ENCODE peak calls at places on chromosomes 2 and 18, in nine cellular contexts. B is mammary epithelial cell, C is Peyer's patch, R is MM.1S, M is astrocyte, X is endodermal cell, H is IMR-90, P is adrenal gland, N is upper lobe of right lung. Y is an unnamed sample.

GRCh38 chr2:58180635-58181034 is 60.5 kb downstream of the FANCL start:
- DNase-seq in B (no peak), C (no peak), R (no peak), M (no peak), X (no peak), H (no peak), P (no peak), N (no peak), Y (no peak)

GRCh38 chr2:152411154-152411553 is 76.2 kb downstream of the FMNL2 start:
- DNase-seq in B (no peak), C (no peak), R (no peak), M (no peak), X (no peak), H (peak), P (no peak), N (no peak), Y (no peak)

GRCh38 chr2:17756629-17757028 is 2.7 kb downstream of the GEN1 start:
- DNase-seq in B (no peak), C (no peak), R (no peak), M (peak), X (no peak), H (peak), P (no peak), N (no peak), Y (no peak)

GRCh38 chr2:74464406-74464805 is 776 bp downstream of the MOGS start:
- DNase-seq in B (no peak), C (no peak), R (no peak), M (no peak), X (no peak), H (no peak), P (no peak), N (no peak), Y (no peak)

GRCh38 chr2:194730266-194730665 is 926.8 kb upstream of the SLC39A10 start:
- DNase-seq in B (peak), C (no peak), R (no peak), M (no peak), X (no peak), H (no peak), P (no peak), N (no peak), Y (no peak)

GRCh38 chr2:75720525-75720924 is 9.8 kb upstream of the GCFC2 start:
- DNase-seq in B (no peak), C (no peak), R (no peak), M (no peak), X (no peak), H (no peak), P (no peak), N (no peak), Y (no peak)

GRCh38 chr2:79368116-79368630 is 144.7 kb upstream of the CTNNA2 start:
- DNase-seq in B (no peak), C (no peak), R (no peak), M (no peak), X (no peak), H (no peak), P (no peak), N (no peak), Y (no peak)

GRCh38 chr2:189439342-189439741 is 1.9 kb upstream of the WDR75 start:
- DNase-seq in B (no peak), C (no peak), R (no peak), M (no peak), X (no peak), H (no peak), P (no peak), N (no peak), Y (no peak)

GRCh38 chr2:191845248-191845715 is 1.6 kb downstream of the CAVIN2 start:
- DNase-seq in B (peak), C (no peak), R (no peak), M (no peak), X (no peak), H (no peak), P (no peak), N (peak), Y (no peak)

GRCh38 chr2:26521913-26522180 is 43.9 kb upstream of the OTOF start:
- DNase-seq in B (no peak), C (no peak), R (no peak), M (no peak), X (no peak), H (no peak), P (no peak), N (peak), Y (no peak)

GRCh38 chr2:43131051-43131889 is 95.1 kb downstream of the ZFP36L2 start:
- DNase-seq in B (peak), C (peak), R (peak), M (peak), X (peak), H (peak), P (peak), N (peak), Y (peak)

GRCh38 chr2:39871291-39871761 is 92.3 kb upstream of the THUMPD2 start:
- DNase-seq in B (peak), C (no peak), R (no peak), M (peak), X (no peak), H (peak), P (no peak), N (no peak), Y (no peak)

GRCh38 chr2:94872676-94873361 is 1.6 kb downstream of the TEKT4 start:
- DNase-seq in B (no peak), C (no peak), R (no peak), M (no peak), X (no peak), H (no peak), P (no peak), N (peak), Y (no peak)

DNA sequence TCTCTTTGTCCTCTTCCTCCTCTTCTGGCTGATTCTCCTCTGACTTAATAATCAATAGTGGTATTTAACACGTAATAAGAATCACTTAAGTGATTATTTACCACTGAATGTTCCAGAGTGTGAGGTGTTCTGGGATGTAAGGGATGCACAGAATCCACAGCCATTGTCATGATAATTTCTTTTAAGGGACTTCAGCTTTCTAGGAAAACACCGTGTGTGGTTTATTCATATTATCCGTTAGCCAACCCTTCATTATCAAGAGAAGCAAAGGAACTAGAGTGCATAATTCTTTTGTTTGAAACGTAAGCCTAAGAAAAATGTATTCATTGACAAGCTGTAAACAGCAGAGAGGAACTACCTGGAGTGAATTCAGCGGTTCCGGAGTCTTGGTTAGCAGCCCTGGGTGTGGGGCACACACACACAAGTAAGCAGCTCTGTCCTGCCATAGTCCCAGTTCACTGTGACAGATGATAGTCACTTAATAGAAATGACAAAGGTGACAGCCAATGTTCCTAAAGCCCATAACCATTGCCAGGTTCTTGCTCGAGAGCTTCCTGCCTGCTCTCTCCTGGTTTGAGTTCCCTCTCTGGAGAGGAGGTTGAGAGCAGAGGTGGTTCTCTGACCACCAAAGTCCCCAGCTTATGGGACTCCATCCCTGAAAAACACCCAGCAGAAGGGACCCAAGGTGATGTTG is 101.9 kb downstream of the ACOXL start:
- DNase-seq in B (no peak), C (no peak), R (no peak), M (no peak), X (no peak), H (no peak), P (no peak), N (no peak), Y (no peak)
- H3K4me3 ChIP-seq in B (no peak), C (no peak), R (no peak), M (no peak), X (no peak), H (no peak), P (no peak), N (no peak), Y (no peak)

GRCh38 chr2:104702451-104702850 is 151.5 kb upstream of the POU3F3 start:
- DNase-seq in B (no peak), C (no peak), R (no peak), M (no peak), X (no peak), H (no peak), P (no peak), N (no peak), Y (no peak)
- TF ChIP-seq CTCF in B (no peak), C (no peak), R (no peak), M (no peak), X (no peak), H (no peak), P (no peak), N (no peak), Y (no peak)

GRCh38 chr18:73060666-73061270 is 193.0 kb upstream of the NETO1 start:
- DNase-seq in B (peak), C (no peak), R (no peak), M (peak), X (no peak), H (no peak), P (no peak), N (no peak), Y (no peak)
- H3K27ac ChIP-seq in B (no peak), C (no peak), R (no peak), M (no peak), X (no peak), H (no peak), P (no peak), N (no peak), Y (no peak)

GRCh38 chr2:70508711-70509462 is 44.7 kb downstream of the TGFA start:
- DNase-seq in B (no peak), C (no peak), R (no peak), M (no peak), X (no peak), H (no peak), P (no peak), N (no peak), Y (no peak)

GRCh38 chr2:70511986-70512729 is 41.5 kb downstream of the TGFA start:
- DNase-seq in B (no peak), C (peak), R (no peak), M (no peak), X (peak), H (no peak), P (no peak), N (no peak), Y (no peak)

GRCh38 chr2:70509565-70509964 is 44.1 kb downstream of the TGFA start:
- DNase-seq in B (no peak), C (peak), R (no peak), M (no peak), X (no peak), H (no peak), P (no peak), N (no peak), Y (no peak)

GRCh38 chr2:70513751-70514150 is 39.9 kb downstream of the TGFA start:
- DNase-seq in B (no peak), C (no peak), R (no peak), M (no peak), X (peak), H (no peak), P (no peak), N (no peak), Y (no peak)

GRCh38 chr2:70510213-70510820 is 43.3 kb downstream of the TGFA start:
- DNase-seq in B (no peak), C (no peak), R (no peak), M (no peak), X (peak), H (no peak), P (no peak), N (no peak), Y (no peak)
- H3K4me3 ChIP-seq in B (no peak), C (no peak), R (no peak), M (no peak), X (no peak), H (no peak), P (no peak), N (no peak), Y (no peak)

DNA sequence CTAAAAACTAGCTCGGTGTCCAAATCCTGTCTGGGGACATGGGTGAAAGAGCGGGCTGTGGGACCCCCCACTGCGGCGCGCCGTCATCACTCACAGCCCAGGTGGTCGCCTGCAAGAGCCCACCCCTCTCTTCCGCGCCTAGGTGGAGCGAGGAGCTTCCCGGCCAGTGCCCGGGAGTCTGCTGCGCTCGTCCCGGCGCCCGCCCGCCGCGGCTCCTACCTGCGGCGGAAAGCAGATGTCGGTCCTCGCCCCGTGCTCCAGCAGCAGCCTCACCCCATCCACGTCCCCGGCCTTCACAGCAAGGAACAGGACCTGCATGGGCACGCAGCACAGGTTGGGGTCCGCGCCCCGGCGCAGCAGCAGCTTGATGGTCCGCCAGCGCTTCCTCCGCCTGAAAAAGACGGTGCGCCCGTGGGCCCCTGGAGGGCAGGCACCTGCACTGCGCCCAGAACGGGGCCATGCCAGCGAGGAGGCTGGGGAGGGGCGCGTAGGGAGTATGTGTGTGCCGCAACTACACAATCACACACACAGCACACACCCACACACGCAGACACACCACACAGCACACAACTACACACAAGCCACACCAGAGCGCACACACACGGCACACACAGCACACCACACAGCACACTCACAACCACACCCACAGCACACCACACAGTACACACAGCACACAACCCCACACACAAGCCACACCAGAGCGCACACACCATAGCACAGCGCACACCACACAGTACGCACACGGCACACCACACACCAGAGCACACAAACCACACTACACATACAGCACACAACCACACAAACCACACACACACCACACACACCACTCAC is 37.4 kb downstream of the ANKMY1 start:
- DNase-seq in B (no peak), C (no peak), R (no peak), M (no peak), X (peak), H (no peak), P (no peak), N (no peak), Y (no peak)
- TF ChIP-seq CTCF in B (no peak), C (no peak), R (no peak), M (no peak), X (peak), H (no peak), P (no peak), N (no peak), Y (no peak)

DNA sequence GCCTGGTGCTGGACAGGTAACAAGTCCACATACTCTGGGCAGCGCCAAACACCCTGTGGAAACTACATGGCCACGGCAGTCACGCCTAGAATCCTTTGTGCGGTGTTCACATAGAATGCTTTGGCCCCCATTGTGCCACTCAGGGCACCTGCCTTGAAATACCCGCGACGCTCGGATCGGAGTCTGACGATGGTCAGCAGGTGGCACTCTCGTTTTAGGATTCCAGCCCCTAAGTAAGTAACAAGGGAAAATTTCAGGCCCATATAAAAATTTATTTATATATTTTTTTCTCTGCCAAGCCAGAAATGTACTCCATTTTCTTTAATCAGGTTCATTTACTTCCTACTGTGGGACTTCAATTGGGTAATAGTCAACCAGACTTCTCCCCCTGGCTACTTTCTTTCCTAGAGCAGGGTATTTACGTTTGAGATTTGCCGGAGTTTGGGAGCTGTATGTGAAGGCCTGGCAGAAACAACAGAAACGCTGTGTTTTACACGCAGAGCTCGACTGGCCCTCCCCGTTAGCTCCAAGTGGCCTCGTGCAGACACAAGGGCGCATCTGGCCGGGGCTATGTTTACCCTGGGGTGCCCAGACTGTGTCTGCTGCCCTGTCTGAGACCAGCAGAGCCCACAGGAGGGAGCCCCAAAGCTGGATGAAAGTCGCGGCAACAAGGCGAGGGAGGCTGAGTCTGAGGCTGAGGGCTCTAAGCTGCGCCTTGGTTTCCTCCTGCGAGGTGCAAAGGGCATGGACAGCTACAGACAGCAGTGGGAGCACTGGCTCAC is 41.6 kb downstream of the LRRC30 start:
- DNase-seq in B (peak), C (peak), R (peak), M (peak), X (peak), H (peak), P (peak), N (peak), Y (no peak)
- H3K27ac ChIP-seq in B (no peak), C (no peak), R (no peak), M (no peak), X (peak), H (no peak), P (no peak), N (peak), Y (no peak)

Y was measured in thoracic aorta.